ENCODE peak calls at places on chromosomes 2 and 18, in ten cellular contexts. One of them, this sample, is unnamed.

GRCh38 chr2:177127821-177128220 is 84.8 kb upstream of the HNRNPA3 start:
- DNase-seq in AG04450: no peak
- DNase-seq in sciatic nerve: no peak
- DNase-seq in aorta: no peak
- DNase-seq in stimulated activated CD4-positive, alpha-beta T cell treated with anti-CD3 and anti-CD28 coated beads, TNF-alpha, amount 100 ng/mL, for 48 hours: no peak
- DNase-seq in heart left ventricle: no peak
- DNase-seq in A549: no peak
- DNase-seq in posterior vena cava: no peak
- DNase-seq in DND-41: no peak
- DNase-seq in amniotic epithelial cell: no peak
- DNase-seq in this sample: no peak

GRCh38 chr2:8633735-8634313 is 48.0 kb upstream of the ID2 start:
- DNase-seq in heart left ventricle: no peak
- DNase-seq in posterior vena cava: peak
- DNase-seq in amniotic epithelial cell: peak
- DNase-seq in DND-41: no peak
- DNase-seq in aorta: peak
- DNase-seq in stimulated activated CD4-positive, alpha-beta T cell treated with anti-CD3 and anti-CD28 coated beads, TNF-alpha, amount 100 ng/mL, for 48 hours: no peak
- DNase-seq in AG04450: peak
- DNase-seq in A549: peak
- DNase-seq in sciatic nerve: no peak
- DNase-seq in this sample: peak

GRCh38 chr2:11646530-11646929 is 23.5 kb downstream of the NTSR2 start:
- DNase-seq in A549: no peak
- DNase-seq in stimulated activated CD4-positive, alpha-beta T cell treated with anti-CD3 and anti-CD28 coated beads, TNF-alpha, amount 100 ng/mL, for 48 hours: no peak
- DNase-seq in amniotic epithelial cell: no peak
- DNase-seq in DND-41: no peak
- DNase-seq in heart left ventricle: no peak
- DNase-seq in AG04450: no peak
- DNase-seq in posterior vena cava: no peak
- DNase-seq in sciatic nerve: peak
- DNase-seq in aorta: no peak
- DNase-seq in this sample: no peak

GRCh38 chr18:45566025-45566740 is 49.1 kb upstream of the SLC14A2 start:
- DNase-seq in aorta: no peak
- DNase-seq in A549: no peak
- DNase-seq in DND-41: no peak
- DNase-seq in sciatic nerve: no peak
- DNase-seq in stimulated activated CD4-positive, alpha-beta T cell treated with anti-CD3 and anti-CD28 coated beads, TNF-alpha, amount 100 ng/mL, for 48 hours: no peak
- DNase-seq in AG04450: peak
- DNase-seq in heart left ventricle: peak
- DNase-seq in posterior vena cava: peak
- DNase-seq in amniotic epithelial cell: peak
- DNase-seq in this sample: no peak

GRCh38 chr18:42156266-42156665 is 201.2 kb downstream of the PIK3C3 start:
- DNase-seq in stimulated activated CD4-positive, alpha-beta T cell treated with anti-CD3 and anti-CD28 coated beads, TNF-alpha, amount 100 ng/mL, for 48 hours: no peak
- DNase-seq in A549: no peak
- DNase-seq in heart left ventricle: no peak
- DNase-seq in aorta: peak
- DNase-seq in AG04450: no peak
- DNase-seq in DND-41: no peak
- DNase-seq in sciatic nerve: no peak
- DNase-seq in amniotic epithelial cell: no peak
- DNase-seq in posterior vena cava: no peak
- DNase-seq in this sample: no peak

GRCh38 chr18:449374-449773 is 51.1 kb downstream of the COLEC12 start:
- DNase-seq in heart left ventricle: no peak
- DNase-seq in DND-41: no peak
- DNase-seq in sciatic nerve: no peak
- DNase-seq in posterior vena cava: no peak
- DNase-seq in aorta: no peak
- DNase-seq in AG04450: no peak
- DNase-seq in stimulated activated CD4-positive, alpha-beta T cell treated with anti-CD3 and anti-CD28 coated beads, TNF-alpha, amount 100 ng/mL, for 48 hours: no peak
- DNase-seq in amniotic epithelial cell: no peak
- DNase-seq in A549: no peak
- DNase-seq in this sample: peak

GRCh38 chr18:6724331-6724730 is 5.2 kb upstream of the ARHGAP28 start:
- DNase-seq in AG04450: no peak
- DNase-seq in stimulated activated CD4-positive, alpha-beta T cell treated with anti-CD3 and anti-CD28 coated beads, TNF-alpha, amount 100 ng/mL, for 48 hours: no peak
- DNase-seq in amniotic epithelial cell: no peak
- DNase-seq in A549: no peak
- DNase-seq in DND-41: no peak
- DNase-seq in posterior vena cava: no peak
- DNase-seq in heart left ventricle: no peak
- DNase-seq in aorta: no peak
- DNase-seq in sciatic nerve: no peak
- DNase-seq in this sample: no peak

GRCh38 chr18:5759169-5759568 is 136.2 kb downstream of the TMEM200C start:
- DNase-seq in amniotic epithelial cell: no peak
- DNase-seq in posterior vena cava: no peak
- DNase-seq in stimulated activated CD4-positive, alpha-beta T cell treated with anti-CD3 and anti-CD28 coated beads, TNF-alpha, amount 100 ng/mL, for 48 hours: no peak
- DNase-seq in AG04450: no peak
- DNase-seq in heart left ventricle: no peak
- DNase-seq in aorta: no peak
- DNase-seq in DND-41: no peak
- DNase-seq in sciatic nerve: no peak
- DNase-seq in A549: no peak
- DNase-seq in this sample: no peak

GRCh38 chr18:741931-742512 is 29.6 kb upstream of the ENOSF1 start:
- DNase-seq in stimulated activated CD4-positive, alpha-beta T cell treated with anti-CD3 and anti-CD28 coated beads, TNF-alpha, amount 100 ng/mL, for 48 hours: no peak
- DNase-seq in posterior vena cava: no peak
- DNase-seq in AG04450: peak
- DNase-seq in aorta: no peak
- DNase-seq in A549: peak
- DNase-seq in DND-41: no peak
- DNase-seq in heart left ventricle: no peak
- DNase-seq in amniotic epithelial cell: peak
- DNase-seq in sciatic nerve: no peak
- DNase-seq in this sample: no peak

GRCh38 chr2:118535171-118535817 is 312.2 kb downstream of the EN1 start:
- DNase-seq in posterior vena cava: no peak
- DNase-seq in DND-41: no peak
- DNase-seq in sciatic nerve: no peak
- DNase-seq in stimulated activated CD4-positive, alpha-beta T cell treated with anti-CD3 and anti-CD28 coated beads, TNF-alpha, amount 100 ng/mL, for 48 hours: no peak
- DNase-seq in amniotic epithelial cell: no peak
- DNase-seq in A549: no peak
- DNase-seq in aorta: no peak
- DNase-seq in AG04450: no peak
- DNase-seq in heart left ventricle: no peak
- DNase-seq in this sample: no peak

GRCh38 chr2:112262876-112263275 is 8.0 kb upstream of the ZC3H8 start:
- DNase-seq in heart left ventricle: no peak
- DNase-seq in stimulated activated CD4-positive, alpha-beta T cell treated with anti-CD3 and anti-CD28 coated beads, TNF-alpha, amount 100 ng/mL, for 48 hours: no peak
- DNase-seq in A549: no peak
- DNase-seq in AG04450: no peak
- DNase-seq in posterior vena cava: no peak
- DNase-seq in aorta: no peak
- DNase-seq in sciatic nerve: no peak
- DNase-seq in DND-41: no peak
- DNase-seq in amniotic epithelial cell: no peak
- DNase-seq in this sample: no peak

GRCh38 chr2:106108351-106108750 is 85.8 kb downstream of the UXS1 start:
- DNase-seq in AG04450: no peak
- DNase-seq in A549: no peak
- DNase-seq in DND-41: no peak
- DNase-seq in heart left ventricle: no peak
- DNase-seq in stimulated activated CD4-positive, alpha-beta T cell treated with anti-CD3 and anti-CD28 coated beads, TNF-alpha, amount 100 ng/mL, for 48 hours: no peak
- DNase-seq in posterior vena cava: no peak
- DNase-seq in sciatic nerve: no peak
- DNase-seq in amniotic epithelial cell: peak
- DNase-seq in aorta: no peak
- DNase-seq in this sample: no peak

GRCh38 chr18:35880788-35881455 is 91.6 kb upstream of the RMP24 start:
- DNase-seq in stimulated activated CD4-positive, alpha-beta T cell treated with anti-CD3 and anti-CD28 coated beads, TNF-alpha, amount 100 ng/mL, for 48 hours: no peak
- DNase-seq in A549: no peak
- DNase-seq in amniotic epithelial cell: no peak
- DNase-seq in DND-41: no peak
- DNase-seq in sciatic nerve: no peak
- DNase-seq in aorta: no peak
- DNase-seq in AG04450: no peak
- DNase-seq in posterior vena cava: no peak
- DNase-seq in heart left ventricle: no peak
- DNase-seq in this sample: no peak

GRCh38 chr2:196101325-196101981 is 32.8 kb upstream of the DNAH7 start:
- DNase-seq in amniotic epithelial cell: peak
- DNase-seq in DND-41: no peak
- DNase-seq in aorta: no peak
- DNase-seq in sciatic nerve: no peak
- DNase-seq in stimulated activated CD4-positive, alpha-beta T cell treated with anti-CD3 and anti-CD28 coated beads, TNF-alpha, amount 100 ng/mL, for 48 hours: no peak
- DNase-seq in A549: no peak
- DNase-seq in AG04450: no peak
- DNase-seq in heart left ventricle: no peak
- DNase-seq in posterior vena cava: no peak
- DNase-seq in this sample: no peak

GRCh38 chr2:15749460-15750432 is 158.1 kb downstream of the DDX1 start:
- DNase-seq in heart left ventricle: no peak
- DNase-seq in A549: no peak
- DNase-seq in AG04450: no peak
- DNase-seq in DND-41: no peak
- DNase-seq in amniotic epithelial cell: no peak
- DNase-seq in sciatic nerve: no peak
- DNase-seq in aorta: no peak
- DNase-seq in stimulated activated CD4-positive, alpha-beta T cell treated with anti-CD3 and anti-CD28 coated beads, TNF-alpha, amount 100 ng/mL, for 48 hours: no peak
- DNase-seq in posterior vena cava: no peak
- DNase-seq in this sample: no peak

This sample was measured in lower lobe of right lung.